ENCODE peak calls at places on chromosomes 13 and 19, in nine cellular contexts. One of them, this sample, is unnamed.

GRCh38 chr13:113489171-113489548 is 1.4 kb downstream of the DCUN1D2 start:
- DNase-seq in AG04449: no peak
- DNase-seq in uterus: no peak
- DNase-seq in stomach: no peak
- DNase-seq in pancreas: no peak
- DNase-seq in CD8-positive, alpha-beta T cell: no peak
- DNase-seq in foreskin fibroblast: no peak
- DNase-seq in lower leg skin: no peak
- DNase-seq in bronchial epithelial cell: no peak
- DNase-seq in this sample: peak; percentile 28

GRCh38 chr13:76048675-76049396 is 412.7 kb downstream of the LMO7 start:
- DNase-seq in AG04449: no peak
- DNase-seq in foreskin fibroblast: no peak
- DNase-seq in CD8-positive, alpha-beta T cell: no peak
- DNase-seq in pancreas: no peak
- DNase-seq in bronchial epithelial cell: no peak
- DNase-seq in lower leg skin: no peak
- DNase-seq in uterus: no peak
- DNase-seq in stomach: no peak
- DNase-seq in this sample: no peak

GRCh38 chr13:92172191-92172590 is 773.8 kb downstream of the GPC5 start:
- DNase-seq in stomach: no peak
- DNase-seq in uterus: no peak
- DNase-seq in bronchial epithelial cell: no peak
- DNase-seq in CD8-positive, alpha-beta T cell: no peak
- DNase-seq in pancreas: no peak
- DNase-seq in AG04449: no peak
- DNase-seq in foreskin fibroblast: no peak
- DNase-seq in lower leg skin: no peak
- DNase-seq in this sample: no peak

GRCh38 chr19:18137242-18137641 is 15.7 kb upstream of the PIK3R2 start:
- DNase-seq in lower leg skin: no peak
- DNase-seq in uterus: no peak
- DNase-seq in foreskin fibroblast: no peak
- DNase-seq in stomach: no peak
- DNase-seq in bronchial epithelial cell: no peak
- DNase-seq in pancreas: no peak
- DNase-seq in AG04449: no peak
- DNase-seq in CD8-positive, alpha-beta T cell: no peak
- DNase-seq in this sample: no peak

GRCh38 chr13:58882556-58882955 is 1251.0 kb downstream of the PCDH17 start:
- DNase-seq in pancreas: no peak
- DNase-seq in bronchial epithelial cell: no peak
- DNase-seq in foreskin fibroblast: no peak
- DNase-seq in lower leg skin: no peak
- DNase-seq in AG04449: no peak
- DNase-seq in CD8-positive, alpha-beta T cell: no peak
- DNase-seq in stomach: no peak
- DNase-seq in uterus: no peak
- DNase-seq in this sample: no peak

GRCh38 chr13:48291730-48292129 is 11.8 kb upstream of the RB1 start:
- DNase-seq in foreskin fibroblast: no peak
- DNase-seq in uterus: no peak
- DNase-seq in AG04449: no peak
- DNase-seq in CD8-positive, alpha-beta T cell: no peak
- DNase-seq in stomach: peak; percentile 28
- DNase-seq in bronchial epithelial cell: no peak
- DNase-seq in pancreas: no peak
- DNase-seq in lower leg skin: no peak
- DNase-seq in this sample: no peak

GRCh38 chr13:82740442-82740841 is 1141.8 kb downstream of the SLITRK1 start:
- DNase-seq in uterus: no peak
- DNase-seq in CD8-positive, alpha-beta T cell: no peak
- DNase-seq in lower leg skin: no peak
- DNase-seq in foreskin fibroblast: no peak
- DNase-seq in bronchial epithelial cell: no peak
- DNase-seq in pancreas: peak; percentile 30
- DNase-seq in AG04449: no peak
- DNase-seq in stomach: no peak
- DNase-seq in this sample: no peak

GRCh38 chr19:18233224-18233825 is 7.1 kb upstream of the PDE4C start:
- DNase-seq in CD8-positive, alpha-beta T cell: peak; percentile 57
- DNase-seq in pancreas: no peak
- DNase-seq in stomach: peak; percentile 45
- DNase-seq in bronchial epithelial cell: peak; percentile 15
- DNase-seq in foreskin fibroblast: no peak
- DNase-seq in uterus: peak; percentile 31
- DNase-seq in lower leg skin: no peak
- DNase-seq in AG04449: no peak
- DNase-seq in this sample: no peak

GRCh38 chr19:48999481-49000325 is 6.0 kb downstream of the RUVBL2 start:
- DNase-seq in CD8-positive, alpha-beta T cell: peak; percentile 75
- DNase-seq in AG04449: no peak
- DNase-seq in stomach: peak; percentile 65
- DNase-seq in uterus: no peak
- DNase-seq in lower leg skin: no peak
- DNase-seq in foreskin fibroblast: peak; percentile 48
- DNase-seq in pancreas: no peak
- DNase-seq in bronchial epithelial cell: peak; percentile 57
- DNase-seq in this sample: peak; percentile 74

GRCh38 chr13:94988654-94989053 is 276.3 kb upstream of the SOX21 start:
- DNase-seq in pancreas: no peak
- DNase-seq in bronchial epithelial cell: no peak
- DNase-seq in stomach: no peak
- DNase-seq in lower leg skin: no peak
- DNase-seq in CD8-positive, alpha-beta T cell: no peak
- DNase-seq in uterus: no peak
- DNase-seq in foreskin fibroblast: no peak
- DNase-seq in AG04449: no peak
- DNase-seq in this sample: no peak

GRCh38 chr13:42892760-42893159 is 99.3 kb downstream of the EPSTI1 start:
- DNase-seq in lower leg skin: no peak
- DNase-seq in pancreas: no peak
- DNase-seq in AG04449: no peak
- DNase-seq in CD8-positive, alpha-beta T cell: no peak
- DNase-seq in uterus: no peak
- DNase-seq in stomach: no peak
- DNase-seq in foreskin fibroblast: peak; percentile 53
- DNase-seq in bronchial epithelial cell: peak; percentile 81
- DNase-seq in this sample: peak; percentile 65

GRCh38 chr13:42894765-42895181 is 97.3 kb downstream of the EPSTI1 start:
- DNase-seq in bronchial epithelial cell: peak; percentile 16
- DNase-seq in lower leg skin: no peak
- DNase-seq in uterus: no peak
- DNase-seq in pancreas: no peak
- DNase-seq in AG04449: no peak
- DNase-seq in CD8-positive, alpha-beta T cell: no peak
- DNase-seq in foreskin fibroblast: peak; percentile 35
- DNase-seq in stomach: no peak
- DNase-seq in this sample: peak; percentile 62

GRCh38 chr13:42893346-42893745 is 98.7 kb downstream of the EPSTI1 start:
- DNase-seq in bronchial epithelial cell: peak; percentile 61
- DNase-seq in stomach: no peak
- DNase-seq in AG04449: no peak
- DNase-seq in pancreas: no peak
- DNase-seq in CD8-positive, alpha-beta T cell: no peak
- DNase-seq in uterus: peak; percentile 47
- DNase-seq in foreskin fibroblast: peak; percentile 76
- DNase-seq in lower leg skin: no peak
- DNase-seq in this sample: peak; percentile 89

GRCh38 chr13:42899266-42899665 is 92.8 kb downstream of the EPSTI1 start:
- DNase-seq in foreskin fibroblast: no peak
- DNase-seq in uterus: no peak
- DNase-seq in pancreas: no peak
- DNase-seq in lower leg skin: no peak
- DNase-seq in AG04449: no peak
- DNase-seq in CD8-positive, alpha-beta T cell: no peak
- DNase-seq in bronchial epithelial cell: no peak
- DNase-seq in stomach: no peak
- DNase-seq in this sample: no peak

GRCh38 chr13:42895781-42896180 is 96.3 kb downstream of the EPSTI1 start:
- DNase-seq in AG04449: no peak
- DNase-seq in lower leg skin: no peak
- DNase-seq in bronchial epithelial cell: no peak
- DNase-seq in pancreas: no peak
- DNase-seq in uterus: no peak
- DNase-seq in stomach: no peak
- DNase-seq in foreskin fibroblast: no peak
- DNase-seq in CD8-positive, alpha-beta T cell: no peak
- DNase-seq in this sample: no peak
- TF ChIP-seq CTCF in AG04449: no peak
- TF ChIP-seq CTCF in lower leg skin: no peak
- TF ChIP-seq CTCF in bronchial epithelial cell: no peak
- TF ChIP-seq CTCF in pancreas: no peak
- TF ChIP-seq CTCF in uterus: no peak
- TF ChIP-seq CTCF in stomach: no peak
- TF ChIP-seq CTCF in foreskin fibroblast: no peak
- TF ChIP-seq CTCF in CD8-positive, alpha-beta T cell: no peak
- TF ChIP-seq CTCF in this sample: no peak

GRCh38 chr13:30907167-30907761 is 1.2 kb downstream of the MEDAG start:
- DNase-seq in uterus: no peak
- DNase-seq in CD8-positive, alpha-beta T cell: no peak
- DNase-seq in AG04449: no peak
- DNase-seq in stomach: no peak
- DNase-seq in foreskin fibroblast: peak; percentile 21
- DNase-seq in pancreas: no peak
- DNase-seq in bronchial epithelial cell: peak; percentile 57
- DNase-seq in lower leg skin: no peak
- DNase-seq in this sample: peak; percentile 48

GRCh38 chr13:30904043-30904442 is 2.0 kb upstream of the MEDAG start:
- DNase-seq in uterus: no peak
- DNase-seq in CD8-positive, alpha-beta T cell: no peak
- DNase-seq in AG04449: no peak
- DNase-seq in foreskin fibroblast: peak; percentile 10
- DNase-seq in lower leg skin: no peak
- DNase-seq in bronchial epithelial cell: no peak
- DNase-seq in pancreas: no peak
- DNase-seq in stomach: no peak
- DNase-seq in this sample: no peak

GRCh38 chr13:30908416-30908980 is 2.4 kb downstream of the MEDAG start:
- DNase-seq in AG04449: no peak
- DNase-seq in uterus: peak; percentile 71
- DNase-seq in stomach: no peak
- DNase-seq in foreskin fibroblast: no peak
- DNase-seq in pancreas: no peak
- DNase-seq in lower leg skin: no peak
- DNase-seq in bronchial epithelial cell: no peak
- DNase-seq in CD8-positive, alpha-beta T cell: no peak
- DNase-seq in this sample: peak; percentile 45

GRCh38 chr13:30906411-30906990 is 430 bp downstream of the MEDAG start:
- DNase-seq in lower leg skin: no peak
- DNase-seq in bronchial epithelial cell: no peak
- DNase-seq in uterus: peak; percentile 33
- DNase-seq in foreskin fibroblast: no peak
- DNase-seq in CD8-positive, alpha-beta T cell: no peak
- DNase-seq in stomach: no peak
- DNase-seq in AG04449: no peak
- DNase-seq in pancreas: no peak
- DNase-seq in this sample: no peak

DNA sequence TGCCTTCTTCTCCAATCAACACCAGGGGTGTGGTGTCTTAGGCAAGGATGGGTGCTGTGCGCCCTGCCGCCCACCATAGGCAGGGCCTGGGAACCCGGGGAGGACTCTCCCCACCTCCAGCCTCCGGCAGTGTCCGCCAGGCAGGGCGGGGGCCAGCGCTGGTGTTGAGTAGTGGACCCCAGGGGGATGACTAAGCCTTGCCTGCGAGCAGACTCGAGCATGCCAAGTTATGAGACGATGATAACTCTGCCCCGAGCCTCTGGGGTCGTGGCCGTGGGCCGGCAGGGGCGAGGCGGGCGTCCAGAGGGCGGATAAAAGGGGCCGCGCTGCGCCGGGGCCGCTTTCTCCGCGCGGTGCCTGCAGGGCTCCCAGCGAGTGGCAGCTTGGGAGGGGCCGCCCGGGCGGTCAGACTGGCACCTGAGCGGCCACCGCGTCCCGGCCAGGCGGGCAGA is at the start of gene MEDAG:
- DNase-seq in foreskin fibroblast: peak; percentile 29
- DNase-seq in lower leg skin: peak; percentile 97
- DNase-seq in uterus: peak; percentile 81
- DNase-seq in AG04449: no peak
- DNase-seq in pancreas: peak; percentile 76
- DNase-seq in bronchial epithelial cell: peak; percentile 18
- DNase-seq in CD8-positive, alpha-beta T cell: no peak
- DNase-seq in stomach: no peak
- DNase-seq in this sample: peak; percentile 66
- H3K4me3 ChIP-seq in foreskin fibroblast: peak within 1 kb of the TSS; percentile 47
- H3K4me3 ChIP-seq in lower leg skin: peak within 1 kb of the TSS; percentile 31
- H3K4me3 ChIP-seq in uterus: peak within 1 kb of the TSS; percentile 36
- H3K4me3 ChIP-seq in AG04449: peak within 1 kb of the TSS; percentile 23
- H3K4me3 ChIP-seq in pancreas: peak within 1 kb of the TSS; percentile 44
- H3K4me3 ChIP-seq in bronchial epithelial cell: no peak within 1 kb of the TSS
- H3K4me3 ChIP-seq in CD8-positive, alpha-beta T cell: no peak within 1 kb of the TSS
- H3K4me3 ChIP-seq in stomach: peak within 1 kb of the TSS; percentile 46
- H3K4me3 ChIP-seq in this sample: peak within 1 kb of the TSS; percentile 34

GRCh38 chr19:45780146-45780447 is 2.2 kb downstream of the DMPK start:
- DNase-seq in bronchial epithelial cell: no peak
- DNase-seq in stomach: no peak
- DNase-seq in foreskin fibroblast: no peak
- DNase-seq in pancreas: no peak
- DNase-seq in CD8-positive, alpha-beta T cell: no peak
- DNase-seq in uterus: no peak
- DNase-seq in AG04449: no peak
- DNase-seq in lower leg skin: no peak
- DNase-seq in this sample: no peak
- TF ChIP-seq CTCF in bronchial epithelial cell: no peak
- TF ChIP-seq CTCF in stomach: no peak
- TF ChIP-seq CTCF in foreskin fibroblast: no peak
- TF ChIP-seq CTCF in pancreas: no peak
- TF ChIP-seq CTCF in CD8-positive, alpha-beta T cell: no peak
- TF ChIP-seq CTCF in uterus: no peak
- TF ChIP-seq CTCF in AG04449: no peak
- TF ChIP-seq CTCF in lower leg skin: no peak
- TF ChIP-seq CTCF in this sample: no peak

DNA sequence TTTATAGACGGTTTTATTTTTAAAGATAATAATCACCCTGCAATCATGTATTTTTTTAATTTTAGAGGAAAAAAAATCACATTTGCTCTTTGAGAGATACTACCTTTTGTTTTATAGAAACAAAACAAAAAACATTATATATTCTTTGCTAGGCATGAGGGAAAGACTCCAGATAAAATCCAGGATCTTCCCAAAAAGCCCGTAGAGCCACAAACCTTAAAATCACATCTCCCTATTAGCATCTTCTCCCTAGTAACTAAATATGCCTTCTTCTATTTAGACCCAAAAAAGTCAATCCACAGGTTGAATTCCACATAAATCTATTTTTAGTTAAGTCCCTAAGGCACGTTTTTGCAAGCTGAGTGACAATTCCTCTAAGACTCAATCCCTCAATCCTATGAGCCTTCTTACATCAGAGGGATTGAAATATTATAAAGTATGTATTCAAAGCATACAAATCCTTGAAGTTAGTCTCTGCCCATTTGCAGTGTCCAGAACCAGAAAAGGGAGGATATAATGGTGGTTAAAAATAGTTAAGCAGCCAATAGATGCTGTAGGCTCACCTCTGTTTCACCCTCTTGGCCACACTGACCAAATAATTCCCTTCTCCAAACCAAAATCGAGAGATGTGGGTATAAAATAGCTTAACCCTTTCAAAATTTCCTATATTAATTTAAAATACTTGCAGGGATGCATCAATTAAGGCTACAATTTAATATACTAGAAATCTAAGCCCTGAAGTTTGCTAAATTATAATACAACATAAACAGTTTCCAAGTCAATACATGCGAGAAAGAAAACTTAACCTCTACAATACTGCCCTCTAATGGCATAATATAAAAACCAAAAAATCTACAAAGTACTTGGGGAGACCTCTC is 64.0 kb downstream of the SERP2 start:
- DNase-seq in lower leg skin: no peak
- DNase-seq in bronchial epithelial cell: peak; percentile 73
- DNase-seq in pancreas: no peak
- DNase-seq in stomach: no peak
- DNase-seq in AG04449: peak; percentile 4
- DNase-seq in CD8-positive, alpha-beta T cell: no peak
- DNase-seq in foreskin fibroblast: no peak
- DNase-seq in uterus: no peak
- DNase-seq in this sample: peak; percentile 44
- H3K4me3 ChIP-seq in lower leg skin: no peak overlapping the region
- H3K4me3 ChIP-seq in bronchial epithelial cell: peak overlapping the region; percentile 65
- H3K4me3 ChIP-seq in pancreas: peak overlapping the region; percentile 54
- H3K4me3 ChIP-seq in stomach: peak overlapping the region; percentile 67
- H3K4me3 ChIP-seq in AG04449: peak overlapping the region; percentile 56
- H3K4me3 ChIP-seq in CD8-positive, alpha-beta T cell: peak overlapping the region; percentile 38
- H3K4me3 ChIP-seq in foreskin fibroblast: peak overlapping the region; percentile 91
- H3K4me3 ChIP-seq in uterus: peak overlapping the region; percentile 96
- H3K4me3 ChIP-seq in this sample: peak overlapping the region; percentile 72

This sample was measured in AG10803.